ENCODE peak calls at places on chromosomes 6 and 20, in four cellular contexts. P is MM.1S, L is GM23248, H is PC-9. B is an unnamed sample. For H3F3A, the result is how much of the 10 kb centered on the place peaks cover.

GRCh38 chr20:37345339-37346231 is at the start of gene SRC:
- DNase-seq in P (no peak), L (peak), H (peak), B (peak)

GRCh38 chr6:3260296-3260695 is 1.5 kb downstream of the PSMG4 start:
- DNase-seq in P (no peak), L (no peak), H (no peak), B (no peak)

GRCh38 chr6:44646355-44646754 is 258.8 kb downstream of the CDC5L start:
- DNase-seq in P (no peak), L (peak), H (no peak), B (no peak)

GRCh38 chr20:46354920-46355654 is 46.8 kb upstream of the CDH22 start:
- DNase-seq in P (no peak), L (no peak), H (no peak), B (no peak)

GRCh38 chr6:12288844-12289654 is 1.1 kb upstream of the EDN1 start:
- DNase-seq in P (peak), L (peak), H (peak), B (peak)

GRCh38 chr6:24824142-24824755 is 25.5 kb upstream of the ARMH2 start:
- DNase-seq in P (no peak), L (no peak), H (no peak), B (no peak)

GRCh38 chr6:34201455-34202098 is 35.1 kb upstream of the HMGA1 start:
- DNase-seq in P (no peak), L (peak), H (no peak), B (peak)

GRCh38 chr20:37521091-37521771 is at the start of gene NNAT:
- DNase-seq in P (no peak), L (no peak), H (no peak), B (no peak)

DNA sequence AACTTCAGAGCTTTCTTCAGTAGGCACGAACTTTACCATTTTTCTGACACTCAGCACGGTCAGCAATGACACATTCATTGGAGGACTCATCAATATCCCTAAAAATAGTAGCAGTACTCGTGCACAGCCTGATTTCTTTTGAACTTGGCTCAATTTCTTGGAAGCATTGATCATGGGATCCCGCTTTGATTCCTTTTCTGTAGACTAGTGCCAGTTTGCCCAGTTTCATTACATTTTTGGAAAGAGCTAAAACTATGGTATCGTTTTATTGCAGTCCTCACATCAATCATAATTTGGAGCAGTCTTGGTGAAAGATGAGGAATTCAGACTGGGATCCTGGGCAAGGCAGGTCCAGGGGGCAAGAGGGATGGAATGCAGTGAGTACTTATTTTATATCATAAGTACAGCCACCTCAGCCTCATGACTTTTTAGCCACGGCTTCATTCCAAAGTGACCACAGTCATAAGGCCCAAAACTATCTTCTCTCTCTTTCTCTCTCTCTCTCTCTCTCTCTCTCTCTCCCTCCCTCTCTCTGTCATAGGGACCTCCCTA is 170.9 kb upstream of the AKAP12 start:
- DNase-seq in P (no peak), L (peak), H (no peak), B (peak)
- H3K27ac ChIP-seq in P (no peak), L (peak), H (peak), B (peak)

DNA sequence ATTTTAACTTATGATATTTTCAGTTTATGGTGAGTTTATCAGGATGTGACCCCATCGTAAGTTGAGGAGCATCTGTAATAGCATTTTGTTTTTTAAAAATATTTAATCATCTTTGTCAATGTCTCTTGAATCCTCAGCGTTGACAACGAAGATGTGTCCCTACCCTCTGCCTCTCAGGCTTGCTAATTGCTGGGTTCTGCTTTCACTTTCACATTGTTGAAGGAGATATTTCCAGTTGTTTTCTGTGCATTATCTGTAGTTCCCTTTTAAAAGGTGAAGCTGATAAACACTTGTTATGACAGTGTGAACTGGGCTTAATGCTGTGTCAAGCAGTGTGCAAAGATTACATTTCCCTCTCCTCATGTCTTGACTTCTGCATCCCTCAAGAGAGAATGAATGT is 54.8 kb downstream of the CSE1L start:
- DNase-seq in P (peak), L (no peak), H (no peak), B (no peak)
- H3F3A ChIP-seq in P (under half), L (under half), H (half or more), B (under half)

DNA sequence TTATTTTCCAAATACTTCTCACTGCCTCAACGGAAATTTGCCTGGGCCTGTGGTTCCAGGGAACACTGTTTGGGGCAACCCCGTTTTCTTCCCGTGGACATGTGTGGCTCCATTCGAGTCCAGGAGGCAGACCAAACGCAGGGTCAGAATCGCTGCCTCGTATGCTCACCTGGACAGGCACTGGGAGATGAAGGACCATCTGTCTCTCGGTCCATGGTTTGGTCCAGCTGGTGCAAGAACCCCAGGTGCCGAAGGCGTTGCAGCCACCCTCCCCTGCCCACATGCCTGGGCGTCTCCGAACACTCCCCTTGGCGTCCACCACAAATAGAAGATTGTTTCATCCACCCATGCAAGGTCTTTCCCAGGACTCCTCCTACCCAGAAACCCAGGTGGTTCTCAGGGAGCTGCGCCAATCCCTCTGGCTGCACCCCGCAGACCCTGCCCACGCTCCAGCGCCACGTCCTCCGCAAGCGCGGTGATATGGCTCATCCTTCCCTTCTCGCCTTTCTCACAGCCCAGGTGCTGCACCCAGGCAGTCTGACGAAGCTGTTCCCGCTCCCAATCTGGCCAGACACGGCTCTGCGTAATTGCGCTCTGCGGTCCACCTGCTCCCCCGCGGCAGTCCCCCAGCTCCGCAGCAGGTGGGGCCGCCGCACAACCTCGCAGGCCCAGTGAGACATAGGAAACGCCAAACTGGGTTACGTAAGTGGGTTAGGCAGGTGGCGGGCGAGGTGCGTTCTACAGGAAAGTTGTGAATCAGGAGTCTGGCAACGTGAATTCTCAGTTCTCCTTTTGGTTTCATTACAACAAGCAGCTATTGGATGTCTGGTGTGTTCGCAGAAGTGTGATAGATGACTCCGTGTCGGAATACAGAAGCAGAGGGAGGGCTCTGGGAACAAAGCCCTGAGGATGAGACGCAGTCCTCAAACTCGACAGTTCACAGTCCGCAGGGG is 146.2 kb upstream of the ECI2 start:
- DNase-seq in P (peak), L (peak), H (peak), B (peak)
- H2AFZ ChIP-seq in P (peak), L (peak), H (peak), B (peak)

DNA sequence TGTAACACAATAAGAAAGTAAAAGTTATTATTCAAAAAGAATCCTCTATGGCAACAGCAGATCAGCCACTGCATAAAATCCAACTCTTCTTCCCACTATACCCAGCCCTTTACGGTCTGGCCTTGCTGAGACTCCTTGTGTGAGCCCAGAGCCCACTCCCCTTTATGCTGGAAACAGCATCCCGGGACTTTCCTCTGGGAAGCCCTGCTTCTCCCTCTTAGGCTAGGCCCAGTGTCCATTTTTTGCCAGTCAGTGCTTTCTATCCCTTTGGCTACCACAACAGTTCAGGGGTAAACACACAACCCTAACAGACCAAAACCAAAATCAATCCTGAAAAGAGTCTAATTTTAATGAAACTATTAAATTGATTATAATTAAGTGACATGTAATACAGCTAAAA is 20.6 kb downstream of the FKBP5 start:
- DNase-seq in P (no peak), L (no peak), H (no peak), B (no peak)
- H3K27ac ChIP-seq in P (no peak), L (no peak), H (no peak), B (no peak)

GRCh38 chr20:53574819-53575218 is 18.8 kb downstream of the ZNF217 start:
- DNase-seq in P (no peak), L (peak), H (no peak), B (no peak)
- H3F3A ChIP-seq in P (under half), L (half or more), H (half or more), B (under half)

GRCh38 chr20:51899674-51900073 is 97.4 kb upstream of the SALL4 start:
- DNase-seq in P (no peak), L (no peak), H (no peak), B (no peak)

GRCh38 chr20:51906694-51907093 is 104.4 kb upstream of the SALL4 start:
- DNase-seq in P (no peak), L (no peak), H (no peak), B (no peak)

GRCh38 chr20:51906049-51906448 is 103.7 kb upstream of the SALL4 start:
- DNase-seq in P (no peak), L (no peak), H (no peak), B (no peak)

GRCh38 chr20:51900443-51900842 is 98.1 kb upstream of the SALL4 start:
- DNase-seq in P (no peak), L (no peak), H (no peak), B (no peak)

GRCh38 chr20:51902933-51903332 is 100.6 kb upstream of the SALL4 start:
- DNase-seq in P (no peak), L (no peak), H (no peak), B (no peak)
- H2AFZ ChIP-seq in P (no peak), L (no peak), H (no peak), B (no peak)

GRCh38 chr6:157216570-157216969 is 106.7 kb downstream of the TMEM242 start:
- DNase-seq in P (no peak), L (no peak), H (no peak), B (peak)
- H3K27ac ChIP-seq in P (no peak), L (no peak), H (no peak), B (no peak)

B was measured in PC-3.